ENCODE peak calls at places on chromosomes 7 and 10, in eight cellular contexts. One of them, this sample, is unnamed.

GRCh38 chr7:121623130-121623872 is 227.2 kb upstream of the FAM3C start:
- DNase-seq in adipocyte: no peak
- DNase-seq in NCI-H146: no peak
- DNase-seq in fibroblast of the aortic adventitia: peak
- DNase-seq in substantia nigra: no peak
- DNase-seq in NCI-H1092: no peak
- DNase-seq in occipital lobe: no peak
- DNase-seq in stimulated activated CD4-positive, alpha-beta T cell treated with anti-CD3 and anti-CD28 coated beads, Interleukin-2, amount 100 ng/mL, for 48 hours: no peak
- DNase-seq in this sample: no peak

GRCh38 chr10:29957887-29958330 is 101.5 kb downstream of the JCAD start:
- DNase-seq in adipocyte: peak
- DNase-seq in NCI-H146: no peak
- DNase-seq in fibroblast of the aortic adventitia: peak
- DNase-seq in substantia nigra: no peak
- DNase-seq in NCI-H1092: peak
- DNase-seq in occipital lobe: no peak
- DNase-seq in stimulated activated CD4-positive, alpha-beta T cell treated with anti-CD3 and anti-CD28 coated beads, Interleukin-2, amount 100 ng/mL, for 48 hours: no peak
- DNase-seq in this sample: no peak

GRCh38 chr7:135800560-135800959 is 51.9 kb upstream of the FAM180A start:
- DNase-seq in adipocyte: no peak
- DNase-seq in NCI-H146: no peak
- DNase-seq in fibroblast of the aortic adventitia: no peak
- DNase-seq in substantia nigra: no peak
- DNase-seq in NCI-H1092: no peak
- DNase-seq in occipital lobe: no peak
- DNase-seq in stimulated activated CD4-positive, alpha-beta T cell treated with anti-CD3 and anti-CD28 coated beads, Interleukin-2, amount 100 ng/mL, for 48 hours: no peak
- DNase-seq in this sample: no peak

GRCh38 chr10:28304032-28304571 is 1.2 kb upstream of the MPP7 start:
- DNase-seq in adipocyte: no peak
- DNase-seq in NCI-H146: no peak
- DNase-seq in fibroblast of the aortic adventitia: no peak
- DNase-seq in substantia nigra: no peak
- DNase-seq in NCI-H1092: no peak
- DNase-seq in occipital lobe: no peak
- DNase-seq in stimulated activated CD4-positive, alpha-beta T cell treated with anti-CD3 and anti-CD28 coated beads, Interleukin-2, amount 100 ng/mL, for 48 hours: no peak
- DNase-seq in this sample: no peak

GRCh38 chr10:90418869-90419652 is 438.8 kb downstream of the HTR7 start:
- DNase-seq in adipocyte: peak
- DNase-seq in NCI-H146: no peak
- DNase-seq in fibroblast of the aortic adventitia: peak
- DNase-seq in substantia nigra: no peak
- DNase-seq in NCI-H1092: no peak
- DNase-seq in occipital lobe: no peak
- DNase-seq in stimulated activated CD4-positive, alpha-beta T cell treated with anti-CD3 and anti-CD28 coated beads, Interleukin-2, amount 100 ng/mL, for 48 hours: no peak
- DNase-seq in this sample: no peak

GRCh38 chr7:44555350-44555749 is 14.2 kb upstream of the NPC1L1 start:
- DNase-seq in adipocyte: no peak
- DNase-seq in NCI-H146: no peak
- DNase-seq in fibroblast of the aortic adventitia: no peak
- DNase-seq in substantia nigra: no peak
- DNase-seq in NCI-H1092: no peak
- DNase-seq in occipital lobe: no peak
- DNase-seq in stimulated activated CD4-positive, alpha-beta T cell treated with anti-CD3 and anti-CD28 coated beads, Interleukin-2, amount 100 ng/mL, for 48 hours: no peak
- DNase-seq in this sample: no peak

GRCh38 chr7:93043393-93043985 is 74.3 kb downstream of the SAMD9 start:
- DNase-seq in adipocyte: peak
- DNase-seq in NCI-H146: peak
- DNase-seq in fibroblast of the aortic adventitia: peak
- DNase-seq in substantia nigra: no peak
- DNase-seq in NCI-H1092: no peak
- DNase-seq in occipital lobe: no peak
- DNase-seq in stimulated activated CD4-positive, alpha-beta T cell treated with anti-CD3 and anti-CD28 coated beads, Interleukin-2, amount 100 ng/mL, for 48 hours: no peak
- DNase-seq in this sample: no peak

GRCh38 chr10:10996966-10997620 is 20.6 kb upstream of the CELF2 start:
- DNase-seq in adipocyte: no peak
- DNase-seq in NCI-H146: no peak
- DNase-seq in fibroblast of the aortic adventitia: no peak
- DNase-seq in substantia nigra: no peak
- DNase-seq in NCI-H1092: no peak
- DNase-seq in occipital lobe: peak
- DNase-seq in stimulated activated CD4-positive, alpha-beta T cell treated with anti-CD3 and anti-CD28 coated beads, Interleukin-2, amount 100 ng/mL, for 48 hours: no peak
- DNase-seq in this sample: no peak

GRCh38 chr10:60186315-60187071 is 203.2 kb downstream of the ANK3 start:
- DNase-seq in adipocyte: no peak
- DNase-seq in NCI-H146: no peak
- DNase-seq in fibroblast of the aortic adventitia: peak
- DNase-seq in substantia nigra: no peak
- DNase-seq in NCI-H1092: no peak
- DNase-seq in occipital lobe: peak
- DNase-seq in stimulated activated CD4-positive, alpha-beta T cell treated with anti-CD3 and anti-CD28 coated beads, Interleukin-2, amount 100 ng/mL, for 48 hours: no peak
- DNase-seq in this sample: no peak

GRCh38 chr7:150745868-150746267 is 8.7 kb downstream of the GIMAP5 start:
- DNase-seq in adipocyte: no peak
- DNase-seq in NCI-H146: no peak
- DNase-seq in fibroblast of the aortic adventitia: no peak
- DNase-seq in substantia nigra: no peak
- DNase-seq in NCI-H1092: no peak
- DNase-seq in occipital lobe: no peak
- DNase-seq in stimulated activated CD4-positive, alpha-beta T cell treated with anti-CD3 and anti-CD28 coated beads, Interleukin-2, amount 100 ng/mL, for 48 hours: no peak
- DNase-seq in this sample: no peak

GRCh38 chr10:48604408-48605263 is at the start of gene ARHGAP22:
- DNase-seq in adipocyte: peak
- DNase-seq in NCI-H146: peak
- DNase-seq in fibroblast of the aortic adventitia: no peak
- DNase-seq in substantia nigra: peak
- DNase-seq in NCI-H1092: no peak
- DNase-seq in occipital lobe: peak
- DNase-seq in stimulated activated CD4-positive, alpha-beta T cell treated with anti-CD3 and anti-CD28 coated beads, Interleukin-2, amount 100 ng/mL, for 48 hours: no peak
- DNase-seq in this sample: no peak

GRCh38 chr7:75695036-75695435 is 43.7 kb downstream of the HIP1 start:
- DNase-seq in adipocyte: no peak
- DNase-seq in NCI-H146: no peak
- DNase-seq in fibroblast of the aortic adventitia: no peak
- DNase-seq in substantia nigra: no peak
- DNase-seq in NCI-H1092: no peak
- DNase-seq in occipital lobe: no peak
- DNase-seq in stimulated activated CD4-positive, alpha-beta T cell treated with anti-CD3 and anti-CD28 coated beads, Interleukin-2, amount 100 ng/mL, for 48 hours: no peak
- DNase-seq in this sample: no peak

GRCh38 chr10:127736222-127736914 is 617 bp upstream of the FOXI2 start:
- DNase-seq in adipocyte: no peak
- DNase-seq in NCI-H146: no peak
- DNase-seq in fibroblast of the aortic adventitia: no peak
- DNase-seq in substantia nigra: no peak
- DNase-seq in NCI-H1092: no peak
- DNase-seq in occipital lobe: no peak
- DNase-seq in stimulated activated CD4-positive, alpha-beta T cell treated with anti-CD3 and anti-CD28 coated beads, Interleukin-2, amount 100 ng/mL, for 48 hours: no peak
- DNase-seq in this sample: no peak

GRCh38 chr10:101561068-101561915 is 26.8 kb downstream of the POLL start:
- DNase-seq in adipocyte: no peak
- DNase-seq in NCI-H146: peak
- DNase-seq in fibroblast of the aortic adventitia: no peak
- DNase-seq in substantia nigra: no peak
- DNase-seq in NCI-H1092: no peak
- DNase-seq in occipital lobe: no peak
- DNase-seq in stimulated activated CD4-positive, alpha-beta T cell treated with anti-CD3 and anti-CD28 coated beads, Interleukin-2, amount 100 ng/mL, for 48 hours: no peak
- DNase-seq in this sample: no peak

GRCh38 chr7:133602291-133602690 is 349.4 kb downstream of the EXOC4 start:
- DNase-seq in adipocyte: peak
- DNase-seq in NCI-H146: no peak
- DNase-seq in fibroblast of the aortic adventitia: peak
- DNase-seq in substantia nigra: no peak
- DNase-seq in NCI-H1092: no peak
- DNase-seq in occipital lobe: no peak
- DNase-seq in stimulated activated CD4-positive, alpha-beta T cell treated with anti-CD3 and anti-CD28 coated beads, Interleukin-2, amount 100 ng/mL, for 48 hours: no peak
- DNase-seq in this sample: no peak

GRCh38 chr10:117175901-117176534 is 21.3 kb upstream of the KCNK18 start:
- DNase-seq in adipocyte: peak
- DNase-seq in NCI-H146: peak
- DNase-seq in fibroblast of the aortic adventitia: peak
- DNase-seq in substantia nigra: peak
- DNase-seq in NCI-H1092: no peak
- DNase-seq in occipital lobe: peak
- DNase-seq in stimulated activated CD4-positive, alpha-beta T cell treated with anti-CD3 and anti-CD28 coated beads, Interleukin-2, amount 100 ng/mL, for 48 hours: peak
- DNase-seq in this sample: peak

GRCh38 chr7:111215550-111215949 is 124.6 kb downstream of the LRRN3 start:
- DNase-seq in adipocyte: no peak
- DNase-seq in NCI-H146: no peak
- DNase-seq in fibroblast of the aortic adventitia: no peak
- DNase-seq in substantia nigra: no peak
- DNase-seq in NCI-H1092: no peak
- DNase-seq in occipital lobe: no peak
- DNase-seq in stimulated activated CD4-positive, alpha-beta T cell treated with anti-CD3 and anti-CD28 coated beads, Interleukin-2, amount 100 ng/mL, for 48 hours: no peak
- DNase-seq in this sample: no peak

GRCh38 chr7:98203261-98203963 is 7.8 kb upstream of the BHLHA15 start:
- DNase-seq in adipocyte: no peak
- DNase-seq in NCI-H146: no peak
- DNase-seq in fibroblast of the aortic adventitia: no peak
- DNase-seq in substantia nigra: no peak
- DNase-seq in NCI-H1092: no peak
- DNase-seq in occipital lobe: no peak
- DNase-seq in stimulated activated CD4-positive, alpha-beta T cell treated with anti-CD3 and anti-CD28 coated beads, Interleukin-2, amount 100 ng/mL, for 48 hours: no peak
- DNase-seq in this sample: no peak

GRCh38 chr10:46020871-46021553 is 9.4 kb downstream of the NCOA4 start:
- DNase-seq in adipocyte: peak
- DNase-seq in NCI-H146: no peak
- DNase-seq in fibroblast of the aortic adventitia: peak
- DNase-seq in substantia nigra: no peak
- DNase-seq in NCI-H1092: no peak
- DNase-seq in occipital lobe: no peak
- DNase-seq in stimulated activated CD4-positive, alpha-beta T cell treated with anti-CD3 and anti-CD28 coated beads, Interleukin-2, amount 100 ng/mL, for 48 hours: no peak
- DNase-seq in this sample: peak

GRCh38 chr10:124233546-124234138 is 140.2 kb upstream of the CHST15 start:
- DNase-seq in adipocyte: no peak
- DNase-seq in NCI-H146: no peak
- DNase-seq in fibroblast of the aortic adventitia: no peak
- DNase-seq in substantia nigra: no peak
- DNase-seq in NCI-H1092: no peak
- DNase-seq in occipital lobe: no peak
- DNase-seq in stimulated activated CD4-positive, alpha-beta T cell treated with anti-CD3 and anti-CD28 coated beads, Interleukin-2, amount 100 ng/mL, for 48 hours: no peak
- DNase-seq in this sample: no peak

GRCh38 chr7:81299272-81299671 is 380.4 kb upstream of the SEMA3C start:
- DNase-seq in adipocyte: peak
- DNase-seq in NCI-H146: no peak
- DNase-seq in fibroblast of the aortic adventitia: peak
- DNase-seq in substantia nigra: no peak
- DNase-seq in NCI-H1092: no peak
- DNase-seq in occipital lobe: no peak
- DNase-seq in stimulated activated CD4-positive, alpha-beta T cell treated with anti-CD3 and anti-CD28 coated beads, Interleukin-2, amount 100 ng/mL, for 48 hours: no peak
- DNase-seq in this sample: no peak

GRCh38 chr10:88952647-88953111 is at the start of gene ACTA2:
- DNase-seq in adipocyte: peak
- DNase-seq in NCI-H146: no peak
- DNase-seq in fibroblast of the aortic adventitia: peak
- DNase-seq in substantia nigra: no peak
- DNase-seq in NCI-H1092: no peak
- DNase-seq in occipital lobe: no peak
- DNase-seq in stimulated activated CD4-positive, alpha-beta T cell treated with anti-CD3 and anti-CD28 coated beads, Interleukin-2, amount 100 ng/mL, for 48 hours: no peak
- DNase-seq in this sample: no peak

GRCh38 chr7:22934473-22935065 is 79.4 kb downstream of the HYCC1 start:
- DNase-seq in adipocyte: no peak
- DNase-seq in NCI-H146: no peak
- DNase-seq in fibroblast of the aortic adventitia: peak
- DNase-seq in substantia nigra: no peak
- DNase-seq in NCI-H1092: no peak
- DNase-seq in occipital lobe: no peak
- DNase-seq in stimulated activated CD4-positive, alpha-beta T cell treated with anti-CD3 and anti-CD28 coated beads, Interleukin-2, amount 100 ng/mL, for 48 hours: no peak
- DNase-seq in this sample: no peak

GRCh38 chr7:29881724-29882123 is 75.4 kb downstream of the WIPF3 start:
- DNase-seq in adipocyte: no peak
- DNase-seq in NCI-H146: peak
- DNase-seq in fibroblast of the aortic adventitia: no peak
- DNase-seq in substantia nigra: no peak
- DNase-seq in NCI-H1092: no peak
- DNase-seq in occipital lobe: no peak
- DNase-seq in stimulated activated CD4-positive, alpha-beta T cell treated with anti-CD3 and anti-CD28 coated beads, Interleukin-2, amount 100 ng/mL, for 48 hours: no peak
- DNase-seq in this sample: no peak

GRCh38 chr10:112282086-112282485 is 1.1 kb upstream of the TECTB start:
- DNase-seq in adipocyte: no peak
- DNase-seq in NCI-H146: no peak
- DNase-seq in fibroblast of the aortic adventitia: peak
- DNase-seq in substantia nigra: no peak
- DNase-seq in NCI-H1092: no peak
- DNase-seq in occipital lobe: no peak
- DNase-seq in stimulated activated CD4-positive, alpha-beta T cell treated with anti-CD3 and anti-CD28 coated beads, Interleukin-2, amount 100 ng/mL, for 48 hours: no peak
- DNase-seq in this sample: no peak

GRCh38 chr7:132773527-132773956 is 197.3 kb upstream of the PLXNA4 start:
- DNase-seq in adipocyte: peak
- DNase-seq in NCI-H146: no peak
- DNase-seq in fibroblast of the aortic adventitia: peak
- DNase-seq in substantia nigra: no peak
- DNase-seq in NCI-H1092: no peak
- DNase-seq in occipital lobe: no peak
- DNase-seq in stimulated activated CD4-positive, alpha-beta T cell treated with anti-CD3 and anti-CD28 coated beads, Interleukin-2, amount 100 ng/mL, for 48 hours: no peak
- DNase-seq in this sample: no peak

GRCh38 chr10:21514808-21515580 is 10.5 kb downstream of the SKIDA1 start:
- DNase-seq in adipocyte: no peak
- DNase-seq in NCI-H146: no peak
- DNase-seq in fibroblast of the aortic adventitia: no peak
- DNase-seq in substantia nigra: no peak
- DNase-seq in NCI-H1092: no peak
- DNase-seq in occipital lobe: no peak
- DNase-seq in stimulated activated CD4-positive, alpha-beta T cell treated with anti-CD3 and anti-CD28 coated beads, Interleukin-2, amount 100 ng/mL, for 48 hours: no peak
- DNase-seq in this sample: no peak

GRCh38 chr7:80230327-80230726 is 95.7 kb downstream of the GNAI1 start:
- DNase-seq in adipocyte: no peak
- DNase-seq in NCI-H146: no peak
- DNase-seq in fibroblast of the aortic adventitia: no peak
- DNase-seq in substantia nigra: no peak
- DNase-seq in NCI-H1092: no peak
- DNase-seq in occipital lobe: no peak
- DNase-seq in stimulated activated CD4-positive, alpha-beta T cell treated with anti-CD3 and anti-CD28 coated beads, Interleukin-2, amount 100 ng/mL, for 48 hours: no peak
- DNase-seq in this sample: no peak

GRCh38 chr7:131808736-131809135 is 252.3 kb upstream of the PODXL start:
- DNase-seq in adipocyte: no peak
- DNase-seq in NCI-H146: no peak
- DNase-seq in fibroblast of the aortic adventitia: no peak
- DNase-seq in substantia nigra: no peak
- DNase-seq in NCI-H1092: no peak
- DNase-seq in occipital lobe: no peak
- DNase-seq in stimulated activated CD4-positive, alpha-beta T cell treated with anti-CD3 and anti-CD28 coated beads, Interleukin-2, amount 100 ng/mL, for 48 hours: no peak
- DNase-seq in this sample: no peak

GRCh38 chr10:104314591-104315485 is 23.4 kb downstream of the ITPRIP start:
- DNase-seq in adipocyte: no peak
- DNase-seq in NCI-H146: no peak
- DNase-seq in fibroblast of the aortic adventitia: no peak
- DNase-seq in substantia nigra: no peak
- DNase-seq in NCI-H1092: no peak
- DNase-seq in occipital lobe: no peak
- DNase-seq in stimulated activated CD4-positive, alpha-beta T cell treated with anti-CD3 and anti-CD28 coated beads, Interleukin-2, amount 100 ng/mL, for 48 hours: no peak
- DNase-seq in this sample: no peak

GRCh38 chr10:48247680-48248079 is 26.8 kb downstream of the FRMPD2 start:
- DNase-seq in adipocyte: no peak
- DNase-seq in NCI-H146: no peak
- DNase-seq in fibroblast of the aortic adventitia: no peak
- DNase-seq in substantia nigra: no peak
- DNase-seq in NCI-H1092: no peak
- DNase-seq in occipital lobe: no peak
- DNase-seq in stimulated activated CD4-positive, alpha-beta T cell treated with anti-CD3 and anti-CD28 coated beads, Interleukin-2, amount 100 ng/mL, for 48 hours: no peak
- DNase-seq in this sample: no peak

GRCh38 chr10:79246209-79246581 is 101.1 kb upstream of the PPIF start:
- DNase-seq in adipocyte: no peak
- DNase-seq in NCI-H146: no peak
- DNase-seq in fibroblast of the aortic adventitia: peak
- DNase-seq in substantia nigra: no peak
- DNase-seq in NCI-H1092: no peak
- DNase-seq in occipital lobe: peak
- DNase-seq in stimulated activated CD4-positive, alpha-beta T cell treated with anti-CD3 and anti-CD28 coated beads, Interleukin-2, amount 100 ng/mL, for 48 hours: no peak
- DNase-seq in this sample: no peak

GRCh38 chr10:69684020-69684980 is 54.3 kb downstream of the FAM241B start:
- DNase-seq in adipocyte: no peak
- DNase-seq in NCI-H146: no peak
- DNase-seq in fibroblast of the aortic adventitia: peak
- DNase-seq in substantia nigra: no peak
- DNase-seq in NCI-H1092: no peak
- DNase-seq in occipital lobe: no peak
- DNase-seq in stimulated activated CD4-positive, alpha-beta T cell treated with anti-CD3 and anti-CD28 coated beads, Interleukin-2, amount 100 ng/mL, for 48 hours: no peak
- DNase-seq in this sample: no peak

GRCh38 chr10:14635049-14635710 is 139.5 kb downstream of the FAM107B start:
- DNase-seq in adipocyte: no peak
- DNase-seq in NCI-H146: no peak
- DNase-seq in fibroblast of the aortic adventitia: no peak
- DNase-seq in substantia nigra: no peak
- DNase-seq in NCI-H1092: no peak
- DNase-seq in occipital lobe: no peak
- DNase-seq in stimulated activated CD4-positive, alpha-beta T cell treated with anti-CD3 and anti-CD28 coated beads, Interleukin-2, amount 100 ng/mL, for 48 hours: no peak
- DNase-seq in this sample: no peak

This sample was measured in HL-60.